ENCODE peak calls at places on chromosomes 2 and 18, in ten cellular contexts. R, X, W, E, I, K, V, S, B and U are unnamed samples.
A peak's percentile ranks its signal among the peaks of the same experiment; 100 is the strongest.

GRCh38 chr2:207416936-207417718 is 112.6 kb upstream of the CREB1 start:
- DNase-seq in R (no peak), X (no peak), W (no peak), E (peak; percentile 36), I (no peak), K (no peak), V (no peak), S (no peak), B (no peak), U (no peak)

GRCh38 chr2:181886192-181886591 is 5.3 kb upstream of the ITPRID2 start:
- DNase-seq in R (no peak), X (no peak), W (no peak), E (peak; percentile 44), I (peak; percentile 19), K (no peak), V (no peak), S (no peak), B (no peak), U (no peak)

GRCh38 chr2:184302506-184302905 is 295.8 kb upstream of the ZNF804A start:
- DNase-seq in R (no peak), X (no peak), W (no peak), E (no peak), I (no peak), K (no peak), V (no peak), S (no peak), B (no peak), U (no peak)

GRCh38 chr2:66236067-66236705 is 198.7 kb upstream of the MEIS1 start:
- DNase-seq in R (no peak), X (no peak), W (no peak), E (no peak), I (no peak), K (no peak), V (no peak), S (no peak), B (no peak), U (no peak)

GRCh38 chr18:28176933-28177827 is at the start of gene CDH2:
- DNase-seq in R (no peak), X (peak; percentile 69), W (peak; percentile 87), E (peak; percentile 88), I (peak; percentile 82), K (peak; percentile 94), V (peak; percentile 93), S (no peak), B (peak; percentile 96), U (peak; percentile 69)

GRCh38 chr2:1967242-1968210 is 223.2 kb upstream of the PXDN start:
- DNase-seq in R (no peak), X (no peak), W (no peak), E (no peak), I (no peak), K (no peak), V (no peak), S (no peak), B (peak; percentile 70), U (no peak)

GRCh38 chr2:127623388-127624320 is 22.3 kb upstream of the GPR17 start:
- DNase-seq in R (no peak), X (peak; percentile 39), W (no peak), E (peak; percentile 59), I (peak; percentile 41), K (no peak), V (no peak), S (no peak), B (peak; percentile 63), U (peak; percentile 71)

GRCh38 chr18:72456802-72457201 is 87.3 kb downstream of the CBLN2 start:
- DNase-seq in R (no peak), X (no peak), W (no peak), E (peak; percentile 82), I (no peak), K (no peak), V (no peak), S (no peak), B (no peak), U (no peak)

GRCh38 chr2:102103992-102104871 is 38.3 kb upstream of the IL1R1 start:
- DNase-seq in R (no peak), X (peak; percentile 88), W (peak; percentile 60), E (peak; percentile 91), I (peak; percentile 86), K (no peak), V (peak; percentile 70), S (peak; percentile 57), B (no peak), U (no peak)

GRCh38 chr2:130754811-130755210 is 529 bp upstream of the AMER3 start:
- DNase-seq in R (no peak), X (no peak), W (no peak), E (no peak), I (no peak), K (no peak), V (no peak), S (no peak), B (no peak), U (no peak)

GRCh38 chr2:23373666-23374065 is 11.3 kb upstream of the KLHL29 start:
- DNase-seq in R (no peak), X (no peak), W (no peak), E (no peak), I (no peak), K (no peak), V (no peak), S (no peak), B (no peak), U (no peak)

GRCh38 chr2:131056204-131056975 is 36.9 kb downstream of the FAM168B start:
- DNase-seq in R (no peak), X (no peak), W (no peak), E (no peak), I (no peak), K (no peak), V (peak; percentile 49), S (no peak), B (no peak), U (no peak)

GRCh38 chr2:9225806-9226205 is 19.2 kb downstream of the ASAP2 start:
- DNase-seq in R (no peak), X (no peak), W (no peak), E (no peak), I (no peak), K (no peak), V (no peak), S (no peak), B (no peak), U (no peak)

GRCh38 chr2:213242653-213243052 is 41.6 kb upstream of the SPAG16 start:
- DNase-seq in R (no peak), X (no peak), W (no peak), E (no peak), I (no peak), K (no peak), V (no peak), S (no peak), B (no peak), U (no peak)

GRCh38 chr2:63849381-63850203 is 7.9 kb downstream of the UGP2 start:
- DNase-seq in R (no peak), X (no peak), W (peak; percentile 8), E (peak; percentile 66), I (peak; percentile 29), K (no peak), V (peak; percentile 39), S (no peak), B (no peak), U (no peak)

GRCh38 chr18:3529077-3529476 is 79.1 kb downstream of the TGIF1 start:
- DNase-seq in R (no peak), X (no peak), W (no peak), E (no peak), I (no peak), K (no peak), V (no peak), S (no peak), B (peak; percentile 20), U (no peak)

GRCh38 chr18:41140506-41140905 is 814.5 kb upstream of the PIK3C3 start:
- DNase-seq in R (no peak), X (no peak), W (no peak), E (no peak), I (no peak), K (no peak), V (no peak), S (no peak), B (no peak), U (no peak)

GRCh38 chr2:207767461-207768167 is 2.1 kb downstream of the FZD5 start:
- DNase-seq in R (no peak), X (peak; percentile 54), W (no peak), E (no peak), I (no peak), K (peak; percentile 38), V (no peak), S (no peak), B (no peak), U (no peak)

GRCh38 chr2:237704476-237705224 is 77.3 kb downstream of the LRRFIP1 start:
- DNase-seq in R (no peak), X (no peak), W (peak; percentile 31), E (peak; percentile 68), I (peak; percentile 38), K (no peak), V (peak; percentile 58), S (no peak), B (no peak), U (no peak)

GRCh38 chr18:45916302-45916701 is 50.8 kb downstream of the EPG5 start:
- DNase-seq in R (no peak), X (no peak), W (no peak), E (no peak), I (no peak), K (peak; percentile 44), V (no peak), S (no peak), B (no peak), U (no peak)

GRCh38 chr2:127906206-127906926 is 20.6 kb upstream of the AMMECR1L start:
- DNase-seq in R (no peak), X (no peak), W (no peak), E (no peak), I (no peak), K (no peak), V (no peak), S (no peak), B (no peak), U (no peak)

GRCh38 chr2:210264282-210264681 is 39.0 kb upstream of the ACADL start:
- DNase-seq in R (no peak), X (no peak), W (no peak), E (no peak), I (no peak), K (no peak), V (no peak), S (no peak), B (no peak), U (no peak)

GRCh38 chr2:216195565-216195978 is 86.4 kb downstream of the XRCC5 start:
- DNase-seq in R (no peak), X (no peak), W (peak; percentile 39), E (peak; percentile 93), I (peak; percentile 82), K (no peak), V (peak; percentile 75), S (no peak), B (no peak), U (no peak)